ENCODE peak calls at places on chromosomes 2 and 18, in four cellular contexts. J, H, Y and X are unnamed samples.

GRCh38 chr2:3586220-3586619 is 8.7 kb upstream of the COLEC11 start:
- DNase-seq in J (no peak), H (no peak), Y (no peak), X (no peak)

GRCh38 chr2:38268691-38269309 is 108.3 kb downstream of the ATL2 start:
- DNase-seq in J (no peak), H (no peak), Y (no peak), X (no peak)

GRCh38 chr2:12303181-12304030 is 413.3 kb upstream of the TRIB2 start:
- DNase-seq in J (no peak), H (no peak), Y (no peak), X (no peak)

GRCh38 chr2:72793798-72794447 is 31.9 kb downstream of the EXOC6B start:
- DNase-seq in J (no peak), H (no peak), Y (no peak), X (no peak)

GRCh38 chr2:24477229-24477628 is 13.8 kb upstream of the NCOA1 start:
- DNase-seq in J (no peak), H (peak), Y (no peak), X (no peak)

GRCh38 chr18:5527603-5528002 is 16.2 kb downstream of the EPB41L3 start:
- DNase-seq in J (no peak), H (no peak), Y (no peak), X (no peak)

GRCh38 chr2:53515435-53516332 is 251.9 kb upstream of the CHAC2 start:
- DNase-seq in J (peak), H (no peak), Y (no peak), X (no peak)

GRCh38 chr2:158817596-158817995 is 22.5 kb downstream of the DAPL1 start:
- DNase-seq in J (no peak), H (no peak), Y (no peak), X (no peak)

GRCh38 chr2:44953686-44953976 is 12.1 kb downstream of the SIX3 start:
- DNase-seq in J (no peak), H (no peak), Y (no peak), X (no peak)

GRCh38 chr2:186894478-186894877 is 45.5 kb upstream of the ZSWIM2 start:
- DNase-seq in J (no peak), H (no peak), Y (no peak), X (no peak)

GRCh38 chr18:76391746-76392145 is 103.3 kb downstream of the ZNF516 start:
- DNase-seq in J (no peak), H (no peak), Y (no peak), X (no peak)

GRCh38 chr2:219399716-219400478 is 12.2 kb upstream of the DNPEP start:
- DNase-seq in J (no peak), H (no peak), Y (no peak), X (no peak)

GRCh38 chr2:207498427-207498826 is 31.3 kb upstream of the CREB1 start:
- DNase-seq in J (no peak), H (no peak), Y (no peak), X (no peak)

GRCh38 chr2:159849160-159849813 is 51.3 kb upstream of the CD302 start:
- DNase-seq in J (no peak), H (no peak), Y (no peak), X (no peak)

GRCh38 chr2:26847663-26848335 is at the start of gene DPYSL5:
- DNase-seq in J (peak), H (peak), Y (no peak), X (peak)

GRCh38 chr2:45120546-45120945 is 111.3 kb upstream of the SIX2 start:
- DNase-seq in J (no peak), H (no peak), Y (no peak), X (no peak)

GRCh38 chr2:130786076-130786475 is 30.7 kb downstream of the AMER3 start:
- DNase-seq in J (no peak), H (no peak), Y (no peak), X (no peak)

GRCh38 chr2:176066645-176067586 is 16.8 kb downstream of the EVX2 start:
- DNase-seq in J (peak), H (peak), Y (no peak), X (no peak)

GRCh38 chr18:33611525-33612135 is 33.6 kb downstream of the ASXL3 start:
- DNase-seq in J (no peak), H (no peak), Y (no peak), X (no peak)

GRCh38 chr2:157876771-157877108 is 610 bp upstream of the ACVR1 start:
- DNase-seq in J (no peak), H (no peak), Y (no peak), X (no peak)

GRCh38 chr2:215435261-215435808 is 533 bp downstream of the FN1 start:
- DNase-seq in J (peak), H (peak), Y (no peak), X (peak)

GRCh38 chr2:29165362-29166236 is 50.4 kb downstream of the CLIP4 start:
- DNase-seq in J (no peak), H (no peak), Y (peak), X (no peak)

GRCh38 chr2:188367164-188367563 is 75.5 kb downstream of the GULP1 start:
- DNase-seq in J (no peak), H (no peak), Y (no peak), X (no peak)

GRCh38 chr2:127095784-127096183 is 11.2 kb downstream of the BIN1 start:
- DNase-seq in J (no peak), H (no peak), Y (no peak), X (no peak)

GRCh38 chr2:203763425-203764272 is 57.2 kb downstream of the CD28 start:
- DNase-seq in J (no peak), H (no peak), Y (no peak), X (no peak)

GRCh38 chr2:234873828-234874173 is 78.0 kb upstream of the SH3BP4 start:
- DNase-seq in J (no peak), H (no peak), Y (no peak), X (no peak)

GRCh38 chr2:112836695-112837117 is at the start of gene IL1B:
- DNase-seq in J (no peak), H (no peak), Y (no peak), X (peak)

GRCh38 chr2:168119519-168120141 is 127.8 kb downstream of the STK39 start:
- DNase-seq in J (no peak), H (peak), Y (peak), X (no peak)

GRCh38 chr18:74512321-74513053 is 16.3 kb downstream of the CNDP2 start:
- DNase-seq in J (no peak), H (no peak), Y (no peak), X (no peak)

GRCh38 chr18:13910501-13910900 is 4.8 kb downstream of the MC2R start:
- DNase-seq in J (no peak), H (no peak), Y (no peak), X (no peak)

GRCh38 chr2:175930504-175930903 is 71.6 kb downstream of the LNPK start:
- DNase-seq in J (no peak), H (no peak), Y (no peak), X (no peak)

GRCh38 chr2:151771599-151772358 is 37.5 kb upstream of the NEB start:
- DNase-seq in J (no peak), H (no peak), Y (no peak), X (no peak)

GRCh38 chr2:10772201-10772867 is 40.3 kb downstream of the PDIA6 start:
- DNase-seq in J (no peak), H (no peak), Y (no peak), X (no peak)

GRCh38 chr2:153222231-153223165 is 256.1 kb downstream of the RPRM start:
- DNase-seq in J (no peak), H (no peak), Y (no peak), X (no peak)

GRCh38 chr2:223723954-223724411 is 113.4 kb downstream of the AP1S3 start:
- DNase-seq in J (no peak), H (peak), Y (no peak), X (peak)

GRCh38 chr2:186440506-186440905 is 45.6 kb upstream of the ZC3H15 start:
- DNase-seq in J (no peak), H (no peak), Y (no peak), X (no peak)

GRCh38 chr18:23438046-23438377 is 15.1 kb upstream of the RIOK3 start:
- DNase-seq in J (no peak), H (no peak), Y (no peak), X (no peak)

GRCh38 chr2:11550901-11551568 is 17.2 kb downstream of the GREB1 start:
- DNase-seq in J (no peak), H (no peak), Y (no peak), X (no peak)

GRCh38 chr2:96631804-96632435 is 6.2 kb downstream of the KANSL3 start:
- DNase-seq in J (no peak), H (no peak), Y (peak), X (peak)

GRCh38 chr2:120554625-120555032 is 181.0 kb upstream of the GLI2 start:
- DNase-seq in J (no peak), H (no peak), Y (peak), X (no peak)

GRCh38 chr2:120551540-120551939 is 184.1 kb upstream of the GLI2 start:
- DNase-seq in J (no peak), H (no peak), Y (no peak), X (no peak)

GRCh38 chr2:120550893-120551446 is 184.7 kb upstream of the GLI2 start:
- DNase-seq in J (no peak), H (no peak), Y (peak), X (no peak)

GRCh38 chr2:120552079-120552478 is 183.6 kb upstream of the GLI2 start:
- DNase-seq in J (no peak), H (no peak), Y (no peak), X (no peak)

DNA sequence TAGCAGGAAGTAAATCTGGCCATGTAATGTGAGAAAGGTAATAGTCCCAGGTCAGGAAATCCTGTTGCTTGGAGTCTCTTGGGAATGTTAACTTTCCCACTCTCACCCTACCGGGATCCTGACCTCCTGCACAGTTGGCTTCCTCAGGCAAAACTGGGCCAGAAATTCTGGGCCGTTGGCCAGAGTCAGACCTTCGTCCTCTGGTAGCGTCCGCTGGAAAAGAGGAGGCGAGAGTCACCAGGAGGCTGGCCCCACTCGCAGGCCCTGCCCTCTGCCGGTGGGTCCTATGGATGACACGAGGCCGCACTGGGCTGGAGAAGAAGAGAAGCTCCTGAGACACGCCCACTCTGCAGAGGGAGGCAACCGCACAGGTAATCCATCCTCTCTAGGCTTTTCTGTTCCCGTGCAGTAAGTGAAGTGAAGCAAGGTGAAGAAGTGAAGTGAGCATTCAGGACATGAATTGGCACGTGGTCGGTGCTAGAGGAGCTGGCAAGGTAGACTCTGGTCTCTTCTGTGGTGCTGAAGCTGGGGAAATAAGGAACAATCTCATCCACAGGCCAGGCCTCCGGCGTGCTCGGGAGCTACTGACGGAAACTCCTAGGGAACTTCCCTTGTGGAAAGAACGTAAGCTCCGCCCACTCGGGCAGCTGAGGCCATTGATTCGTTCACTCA is 182.7 kb upstream of the GLI2 start:
- DNase-seq in J (peak), H (peak), Y (peak), X (peak)
- TF ChIP-seq NR3C1 in J (no peak), H (no peak), Y (no peak), X (no peak)

GRCh38 chr2:195559431-195559914 is 97.6 kb upstream of the SLC39A10 start:
- DNase-seq in J (no peak), H (no peak), Y (no peak), X (no peak)
- TF ChIP-seq NR3C1 in J (no peak), H (no peak), Y (no peak), X (no peak)

DNA sequence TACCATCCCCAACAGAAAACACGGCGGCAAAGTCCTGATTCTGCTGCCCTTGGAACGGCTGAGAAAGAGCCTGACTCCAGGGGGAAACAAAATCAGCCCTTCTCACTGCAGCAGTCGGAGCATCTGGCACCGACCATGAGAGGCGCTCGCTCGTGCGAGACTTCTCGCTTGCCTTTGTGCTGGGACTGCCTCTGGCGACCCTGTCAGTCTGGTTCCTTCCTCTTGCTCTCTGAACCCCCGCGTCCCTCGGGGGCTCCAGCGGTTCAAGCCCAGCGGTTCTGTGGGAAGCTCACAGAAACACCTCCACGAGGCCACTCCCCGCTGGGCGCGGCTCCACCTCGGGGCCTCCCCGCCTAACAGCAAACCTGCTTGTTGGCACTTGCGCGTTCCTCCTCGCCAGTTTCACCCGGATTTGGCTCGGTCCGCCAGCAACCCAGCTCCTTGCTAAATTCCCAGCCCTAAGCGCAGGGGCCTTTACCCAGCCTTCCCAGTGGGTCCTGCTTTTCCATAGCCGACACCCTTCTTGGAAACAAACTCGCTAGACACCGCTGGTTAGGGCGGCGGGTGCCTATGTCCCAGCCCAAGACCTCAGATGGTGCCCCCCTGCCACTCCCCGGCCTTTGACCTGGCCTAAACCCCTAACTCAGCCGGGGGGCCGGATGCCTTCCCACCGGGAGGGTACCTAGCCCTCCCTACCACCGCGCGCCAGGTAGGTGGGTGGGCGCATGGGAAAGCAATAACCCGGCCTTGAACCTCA is 2.2 kb downstream of the RND3 start:
- DNase-seq in J (peak), H (no peak), Y (peak), X (peak)
- TF ChIP-seq NR3C1 in J (no peak), H (no peak), Y (no peak), X (no peak)

DNA sequence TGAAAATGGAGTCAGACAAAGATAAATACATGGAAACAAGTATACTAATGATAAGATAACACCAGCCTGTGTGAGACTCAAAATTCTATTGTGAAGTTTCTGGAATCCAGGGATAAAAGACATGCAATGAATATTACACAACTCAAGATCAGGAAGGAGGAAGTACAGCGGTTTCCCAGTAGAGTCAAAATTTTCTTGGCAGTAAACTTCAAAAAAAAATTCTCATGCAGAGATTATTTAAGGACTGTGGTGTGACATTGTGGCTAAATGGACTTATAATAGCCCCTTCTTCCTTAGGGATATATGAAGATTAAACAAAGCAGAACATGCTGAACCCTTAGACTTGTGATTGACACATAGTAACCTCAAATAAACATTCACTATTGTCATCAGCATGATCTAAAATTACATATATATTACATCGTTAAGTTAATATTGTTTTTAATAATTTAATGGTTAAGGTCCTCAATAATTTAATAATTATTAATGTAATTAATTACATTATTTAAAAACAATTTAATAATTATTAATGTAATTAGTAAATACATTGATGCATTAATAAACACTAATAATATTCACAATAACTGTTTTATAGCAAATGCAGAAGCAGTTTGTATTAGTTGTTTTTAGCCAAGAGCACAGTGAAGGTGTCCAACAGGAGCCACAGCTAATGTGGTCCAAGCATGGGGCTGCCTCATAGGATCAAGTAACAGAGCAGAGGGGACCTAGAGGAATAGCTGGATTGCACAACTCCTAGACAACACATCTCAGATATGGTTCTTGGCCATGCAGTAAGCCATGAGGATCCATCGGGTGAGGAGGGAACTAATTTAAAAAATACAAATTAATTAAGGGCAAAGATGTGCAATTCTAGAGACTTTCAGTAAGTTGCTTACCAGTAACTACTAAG is 77.3 kb downstream of the POLE4 start:
- DNase-seq in J (no peak), H (no peak), Y (no peak), X (no peak)
- TF ChIP-seq NR3C1 in J (no peak), H (no peak), Y (no peak), X (no peak)

GRCh38 chr2:68466361-68466777 is 725 bp downstream of the FBXO48 start:
- DNase-seq in J (no peak), H (no peak), Y (peak), X (peak)
- TF ChIP-seq NR3C1 in J (no peak), H (no peak), Y (no peak), X (no peak)

DNA sequence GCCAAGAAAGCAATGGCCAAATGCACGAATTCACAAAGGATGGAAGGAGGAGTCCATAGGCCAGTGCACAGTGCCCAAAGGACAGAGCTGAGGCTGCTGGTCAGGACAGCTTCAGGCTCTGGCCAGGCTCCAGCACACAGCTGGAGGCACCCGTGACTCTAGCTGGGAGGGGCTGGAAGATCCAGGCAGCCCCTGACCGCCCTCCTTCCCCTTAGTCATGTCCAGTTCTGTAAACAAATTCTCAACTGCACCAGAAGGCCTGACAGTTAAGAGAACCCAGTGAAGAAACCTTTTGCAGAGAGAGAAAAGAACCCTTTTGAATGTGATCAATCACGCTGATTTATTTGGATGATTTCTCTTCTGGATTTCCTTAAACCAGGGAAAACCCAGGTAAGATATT is 7.7 kb upstream of the YWHAQ start:
- DNase-seq in J (no peak), H (peak), Y (peak), X (peak)
- TF ChIP-seq NR3C1 in J (no peak), H (no peak), Y (no peak), X (no peak)

GRCh38 chr2:179612591-179613298 is 248.7 kb downstream of the ZNF385B start:
- DNase-seq in J (no peak), H (no peak), Y (no peak), X (no peak)

GRCh38 chr2:179614121-179614520 is 247.3 kb downstream of the ZNF385B start:
- DNase-seq in J (no peak), H (no peak), Y (no peak), X (no peak)

GRCh38 chr2:179613299-179613651 is 248.1 kb downstream of the ZNF385B start:
- DNase-seq in J (no peak), H (no peak), Y (no peak), X (no peak)

GRCh38 chr2:179612108-179612507 is 249.3 kb downstream of the ZNF385B start:
- DNase-seq in J (no peak), H (no peak), Y (no peak), X (no peak)

DNA sequence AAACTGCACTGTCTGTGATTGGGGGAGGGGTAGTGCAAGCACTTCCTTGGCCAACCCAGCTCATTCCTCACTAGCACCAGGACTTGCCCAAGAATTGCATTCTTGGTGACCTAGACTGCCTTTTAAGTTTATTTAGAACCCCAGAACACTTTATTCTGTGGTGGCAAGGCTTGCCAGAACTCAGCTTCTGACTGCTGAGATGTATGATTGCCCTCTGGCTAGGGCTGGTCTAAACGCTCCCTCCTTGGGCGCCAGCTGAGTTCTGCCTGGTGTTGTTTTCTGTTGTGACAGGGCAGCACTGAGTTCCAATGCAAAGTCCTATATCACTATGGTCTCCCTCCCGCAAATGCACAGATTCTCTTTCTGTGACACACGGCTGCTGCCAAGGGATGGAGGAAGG is 247.7 kb downstream of the ZNF385B start:
- DNase-seq in J (no peak), H (no peak), Y (no peak), X (no peak)
- TF ChIP-seq NR3C1 in J (no peak), H (no peak), Y (no peak), X (no peak)